ENCODE peak calls at places on chromosome 22, in four cellular contexts. T, J, Q and V are unnamed samples.

GRCh38 chr22:35269630-35270029 is 12.3 kb downstream of the HMGXB4 start:
- DNase-seq in J (no peak), T (no peak), Q (no peak), V (no peak)

GRCh38 chr22:50731811-50732624 is 6.0 kb upstream of the ACR start:
- DNase-seq in J (no peak), Q (peak), T (peak), V (no peak)

GRCh38 chr22:36352775-36353507 is 34.8 kb downstream of the MYH9 start:
- DNase-seq in T (peak), J (no peak), Q (no peak), V (no peak)

GRCh38 chr22:50169774-50170341 is 673 bp upstream of the PANX2 start:
- DNase-seq in Q (no peak), T (no peak), J (no peak), V (peak)

GRCh38 chr22:17471901-17472566 is 91.3 kb upstream of the SLC25A18 start:
- DNase-seq in Q (no peak), T (no peak), J (peak), V (peak)

GRCh38 chr22:17785185-17786184 is 11.2 kb upstream of the BID start:
- DNase-seq in Q (peak), T (no peak), J (no peak), V (peak)

GRCh38 chr22:18075101-18075730 is 2.6 kb upstream of the PEX26 start:
- DNase-seq in Q (no peak), T (no peak), J (no peak), V (no peak)

GRCh38 chr22:27335102-27335660 is 466.4 kb downstream of the MN1 start:
- DNase-seq in T (no peak), Q (peak), J (no peak), V (no peak)

GRCh38 chr22:33921576-33922181 is 1.4 kb upstream of the LARGE1 start:
- DNase-seq in T (peak), Q (peak), J (peak), V (peak)

GRCh38 chr22:47388331-47388730 is 625.9 kb downstream of the TBC1D22A start:
- DNase-seq in Q (no peak), T (no peak), J (no peak), V (no peak)

GRCh38 chr22:26570126-26570525 is 19.8 kb downstream of the TPST2 start:
- DNase-seq in J (no peak), Q (no peak), T (no peak), V (no peak)

GRCh38 chr22:40436460-40437431 is 66.4 kb downstream of the SGSM3 start:
- DNase-seq in J (peak), Q (no peak), T (peak), V (peak)

GRCh38 chr22:50185384-50186087 is at the start of gene TRABD:
- DNase-seq in Q (peak), T (peak), J (peak), V (peak)

GRCh38 chr22:47325249-47325648 is 562.8 kb downstream of the TBC1D22A start:
- DNase-seq in J (no peak), T (no peak), Q (no peak), V (no peak)

GRCh38 chr22:25475554-25476022 is 88.9 kb upstream of the GRK3 start:
- DNase-seq in J (no peak), Q (no peak), T (peak), V (peak)

GRCh38 chr22:32336185-32336603 is 21.5 kb upstream of the RFPL3 start:
- DNase-seq in T (no peak), J (peak), Q (peak), V (peak)

DNA sequence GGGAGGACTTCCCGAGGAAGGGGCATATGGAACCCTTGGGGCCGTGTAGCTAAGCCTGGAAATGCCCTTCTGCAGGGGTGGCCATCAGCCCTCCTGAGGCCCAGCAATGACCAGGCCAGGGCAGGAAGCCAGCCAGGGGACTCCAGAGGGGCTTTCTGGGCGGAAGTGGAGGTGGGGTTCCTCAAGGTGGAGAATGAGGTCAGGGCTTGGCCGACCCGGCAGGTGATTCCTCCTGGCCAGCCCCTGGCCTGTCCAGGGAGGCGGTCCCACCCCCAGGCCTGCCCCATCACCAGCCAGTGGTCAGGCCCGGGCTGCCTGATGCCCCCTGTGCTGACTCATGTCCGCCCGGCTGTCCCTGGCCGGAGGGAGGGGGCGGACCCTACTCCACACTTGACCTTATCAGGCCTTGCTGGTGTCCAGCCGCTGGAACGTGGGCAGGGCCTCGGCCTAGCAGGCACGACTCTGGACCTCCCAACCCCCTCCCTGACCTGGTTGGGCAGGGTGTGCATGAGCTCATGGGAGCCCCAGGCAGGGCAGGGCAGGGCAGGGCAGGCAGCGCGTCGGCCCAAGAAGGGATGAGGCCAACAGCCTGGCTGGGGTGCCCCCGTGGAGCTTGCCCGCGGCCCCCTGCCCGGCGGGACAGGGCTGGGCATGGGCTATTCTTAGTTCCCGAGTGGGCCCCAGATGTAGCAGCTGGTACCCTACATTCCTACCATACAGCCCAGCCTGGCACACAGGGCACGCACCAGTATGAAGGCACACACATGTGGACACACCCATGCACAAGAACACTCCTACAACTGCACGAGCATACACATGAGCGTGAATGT is 35.9 kb downstream of the RPL3 start:
- DNase-seq in Q (no peak), J (no peak), T (peak), V (no peak)
- H4K8ac ChIP-seq in Q (no peak), J (no peak), T (peak), V (no peak)

GRCh38 chr22:45640941-45641621 is 30.6 kb upstream of the ATXN10 start:
- DNase-seq in T (no peak), J (no peak), Q (no peak), V (no peak)
- H3K23ac ChIP-seq in T (no peak), J (peak), Q (no peak), V (no peak)

GRCh38 chr22:43853328-43853931 is 8.9 kb downstream of the SULT4A1 start:
- DNase-seq in J (no peak), T (no peak), Q (no peak), V (no peak)

GRCh38 chr22:43854786-43855271 is 7.5 kb downstream of the SULT4A1 start:
- DNase-seq in T (no peak), Q (no peak), J (no peak), V (no peak)

GRCh38 chr22:43854151-43854785 is 8.0 kb downstream of the SULT4A1 start:
- DNase-seq in Q (no peak), T (no peak), J (no peak), V (no peak)

GRCh38 chr22:43857367-43857766 is 4.9 kb downstream of the SULT4A1 start:
- DNase-seq in T (no peak), J (no peak), Q (no peak), V (no peak)

GRCh38 chr22:43855431-43855830 is 6.9 kb downstream of the SULT4A1 start:
- DNase-seq in J (no peak), T (no peak), Q (no peak), V (no peak)
- H3K4me3 ChIP-seq in J (no peak), T (no peak), Q (no peak), V (no peak)

GRCh38 chr22:21622624-21623401 is 7.0 kb downstream of the YDJC start:
- DNase-seq in Q (no peak), J (no peak), T (no peak), V (no peak)
- H4K8ac ChIP-seq in Q (no peak), J (no peak), T (no peak), V (no peak)

GRCh38 chr22:48753752-48754517 is 1073.7 kb downstream of the BRD1 start:
- DNase-seq in T (no peak), J (no peak), Q (no peak), V (no peak)
- H3K23ac ChIP-seq in T (no peak), J (peak), Q (no peak), V (no peak)

GRCh38 chr22:23800297-23801237 is 13.8 kb downstream of the SMARCB1 start:
- DNase-seq in T (no peak), J (no peak), Q (no peak), V (no peak)

GRCh38 chr22:23803001-23803819 is 16.4 kb downstream of the SMARCB1 start:
- DNase-seq in T (no peak), J (no peak), Q (no peak), V (no peak)

GRCh38 chr22:23801886-23802377 is 15.2 kb downstream of the SMARCB1 start:
- DNase-seq in Q (no peak), J (no peak), T (no peak), V (no peak)

GRCh38 chr22:23804781-23805291 is 18.1 kb downstream of the SMARCB1 start:
- DNase-seq in J (no peak), Q (no peak), T (no peak), V (peak)

GRCh38 chr22:23801238-23801821 is 14.6 kb downstream of the SMARCB1 start:
- DNase-seq in J (no peak), Q (no peak), T (no peak), V (no peak)
- H3K4me3 ChIP-seq in J (no peak), Q (no peak), T (no peak), V (no peak)

GRCh38 chr22:31248965-31249940 is 37.2 kb downstream of the LIMK2 start:
- DNase-seq in J (no peak), T (no peak), Q (no peak), V (no peak)
- H4K8ac ChIP-seq in J (no peak), T (peak), Q (no peak), V (no peak)

GRCh38 chr22:21001601-21002325 is at the start of gene THAP7:
- DNase-seq in Q (peak), J (peak), T (peak), V (peak)
- H3K23ac ChIP-seq in Q (no peak), J (peak), T (peak), V (peak)

GRCh38 chr22:37608477-37609239 is at the start of gene GGA1:
- DNase-seq in T (peak), Q (peak), J (peak), V (peak)
- H3K4me3 ChIP-seq in T (peak), Q (peak), J (peak), V (peak)

DNA sequence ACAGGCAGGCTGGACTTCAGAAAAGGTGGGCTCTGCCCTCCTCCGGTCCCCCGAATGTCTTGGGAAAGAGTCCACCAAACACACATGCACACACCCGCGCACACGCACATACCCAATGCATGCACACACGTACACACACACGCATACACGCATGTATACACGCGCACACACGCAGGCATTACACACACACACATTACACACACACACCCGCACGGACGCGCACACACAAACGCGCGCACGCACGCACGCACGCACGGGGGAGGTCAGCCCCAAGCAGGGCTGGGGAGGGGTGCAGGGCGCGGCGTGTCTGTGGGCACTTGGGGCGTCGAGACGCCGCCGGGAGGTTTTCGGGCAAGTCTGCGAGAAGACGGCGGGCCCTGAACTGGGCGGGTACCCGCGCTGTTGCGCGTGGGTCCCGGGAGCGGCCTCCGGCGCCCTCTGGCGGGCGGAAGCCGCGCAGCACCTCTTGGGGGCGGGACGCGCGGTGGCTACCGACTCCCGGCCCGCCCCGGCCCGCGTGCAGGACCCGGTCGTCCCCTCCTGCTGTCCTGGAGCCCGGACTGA is 3.5 kb downstream of the SEPTIN5 start:
- DNase-seq in Q (peak), J (no peak), T (peak), V (peak)
- H4K8ac ChIP-seq in Q (peak), J (peak), T (peak), V (no peak)